ENCODE peak calls at places on chromosomes 16 and 17, in six cellular contexts. H is mesendoderm; L is stimulated activated CD4-positive, alpha-beta T cell treated with anti-CD3 and anti-CD28 coated beads, Interleukin-15, amount 100 ng/mL, for 48 hours; D is lower leg skin; B is mucosa of gallbladder; T is cardiac septum. N is an unnamed sample.

GRCh38 chr16:79047337-79047736 is 553.2 kb downstream of the MAF start:
- DNase-seq in H (peak), L (no peak), D (no peak), B (no peak), T (no peak), N (no peak)

GRCh38 chr17:64491995-64492394 is 4.9 kb downstream of the POLG2 start:
- DNase-seq in H (no peak), L (no peak), D (no peak), B (no peak), T (no peak), N (no peak)

GRCh38 chr17:64009571-64010402 is 10.6 kb downstream of the ICAM2 start:
- DNase-seq in H (no peak), L (no peak), D (no peak), B (no peak), T (no peak), N (no peak)

GRCh38 chr17:41442772-41443171 is 2.0 kb upstream of the KRT38 start:
- DNase-seq in H (no peak), L (no peak), D (no peak), B (no peak), T (no peak), N (no peak)

GRCh38 chr17:72618018-72618509 is 474.4 kb downstream of the SLC39A11 start:
- DNase-seq in H (peak), L (no peak), D (peak), B (peak), T (no peak), N (peak)

GRCh38 chr17:12911241-12911640 is 106.6 kb downstream of the ELAC2 start:
- DNase-seq in H (no peak), L (no peak), D (no peak), B (no peak), T (no peak), N (no peak)

GRCh38 chr17:77465358-77466041 is 324.7 kb downstream of the SEC14L1 start:
- DNase-seq in H (peak), L (peak), D (no peak), B (no peak), T (peak), N (no peak)

GRCh38 chr16:71882505-71883192 is 1.3 kb downstream of the ZNF821 start:
- DNase-seq in H (peak), L (peak), D (peak), B (peak), T (no peak), N (peak)

GRCh38 chr17:37490022-37490587 is 414 bp downstream of the DUSP14 start:
- DNase-seq in H (peak), L (peak), D (peak), B (peak), T (peak), N (peak)

GRCh38 chr16:22353933-22354541 is 20.4 kb downstream of the CDR2 start:
- DNase-seq in H (no peak), L (no peak), D (no peak), B (no peak), T (no peak), N (no peak)